ENCODE peak calls at places on chromosomes 16 and 17, in ten cellular contexts. Z is endothelial cell of umbilical vein, K is Panc1, V is breast epithelium, S is HCT116, R is sigmoid colon, E is stomach, A is GM23338, T is prostate gland, G is K562. I is an unnamed sample.

GRCh38 chr17:81388612-81389367 is 6.5 kb upstream of the BAHCC1 start:
- DNase-seq in Z (no peak), K (no peak), V (no peak), S (no peak), R (no peak), E (no peak), A (peak), T (no peak), G (no peak), I (no peak)

GRCh38 chr17:21815352-21816063 is 123.2 kb downstream of the KCNJ18 start:
- DNase-seq in Z (no peak), K (no peak), V (no peak), S (no peak), R (no peak), E (no peak), A (no peak), T (no peak), G (no peak), I (no peak)

GRCh38 chr16:3767333-3767977 is 50.1 kb upstream of the TRAP1 start:
- DNase-seq in Z (no peak), K (no peak), V (no peak), S (no peak), R (no peak), E (no peak), A (no peak), T (no peak), G (no peak), I (no peak)

GRCh38 chr17:58054641-58055040 is 28.6 kb upstream of the DYNLL2 start:
- DNase-seq in Z (no peak), K (no peak), V (no peak), S (no peak), R (no peak), E (no peak), A (no peak), T (no peak), G (no peak), I (no peak)

GRCh38 chr16:68335175-68335574 is 24.4 kb downstream of the PRMT7 start:
- DNase-seq in Z (no peak), K (no peak), V (no peak), S (no peak), R (no peak), E (no peak), A (no peak), T (no peak), G (no peak), I (no peak)

GRCh38 chr17:8997994-8998628 is 23.2 kb upstream of the NTN1 start:
- DNase-seq in Z (peak), K (peak), V (peak), S (peak), R (no peak), E (peak), A (peak), T (no peak), G (peak), I (peak)

GRCh38 chr17:1241904-1242303 is 28.3 kb upstream of the BHLHA9 start:
- DNase-seq in Z (no peak), K (no peak), V (no peak), S (no peak), R (peak), E (no peak), A (no peak), T (peak), G (no peak), I (peak)

GRCh38 chr17:17435323-17435722 is 41.5 kb upstream of the MED9 start:
- DNase-seq in Z (peak), K (no peak), V (no peak), S (no peak), R (no peak), E (no peak), A (no peak), T (no peak), G (no peak), I (no peak)

GRCh38 chr17:34721326-34721725 is 141.9 kb downstream of the TMEM132E start:
- DNase-seq in Z (no peak), K (peak), V (no peak), S (peak), R (no peak), E (no peak), A (no peak), T (peak), G (no peak), I (no peak)

GRCh38 chr17:6684460-6684783 is 28.7 kb downstream of the SLC13A5 start:
- DNase-seq in Z (no peak), K (no peak), V (no peak), S (no peak), R (no peak), E (no peak), A (no peak), T (no peak), G (no peak), I (no peak)
- TF ChIP-seq POLR2AphosphoS5 in Z (no peak), K (no peak), V (no peak), S (no peak), R (no peak), E (no peak), A (no peak), T (no peak), G (no peak), I (no peak)

DNA sequence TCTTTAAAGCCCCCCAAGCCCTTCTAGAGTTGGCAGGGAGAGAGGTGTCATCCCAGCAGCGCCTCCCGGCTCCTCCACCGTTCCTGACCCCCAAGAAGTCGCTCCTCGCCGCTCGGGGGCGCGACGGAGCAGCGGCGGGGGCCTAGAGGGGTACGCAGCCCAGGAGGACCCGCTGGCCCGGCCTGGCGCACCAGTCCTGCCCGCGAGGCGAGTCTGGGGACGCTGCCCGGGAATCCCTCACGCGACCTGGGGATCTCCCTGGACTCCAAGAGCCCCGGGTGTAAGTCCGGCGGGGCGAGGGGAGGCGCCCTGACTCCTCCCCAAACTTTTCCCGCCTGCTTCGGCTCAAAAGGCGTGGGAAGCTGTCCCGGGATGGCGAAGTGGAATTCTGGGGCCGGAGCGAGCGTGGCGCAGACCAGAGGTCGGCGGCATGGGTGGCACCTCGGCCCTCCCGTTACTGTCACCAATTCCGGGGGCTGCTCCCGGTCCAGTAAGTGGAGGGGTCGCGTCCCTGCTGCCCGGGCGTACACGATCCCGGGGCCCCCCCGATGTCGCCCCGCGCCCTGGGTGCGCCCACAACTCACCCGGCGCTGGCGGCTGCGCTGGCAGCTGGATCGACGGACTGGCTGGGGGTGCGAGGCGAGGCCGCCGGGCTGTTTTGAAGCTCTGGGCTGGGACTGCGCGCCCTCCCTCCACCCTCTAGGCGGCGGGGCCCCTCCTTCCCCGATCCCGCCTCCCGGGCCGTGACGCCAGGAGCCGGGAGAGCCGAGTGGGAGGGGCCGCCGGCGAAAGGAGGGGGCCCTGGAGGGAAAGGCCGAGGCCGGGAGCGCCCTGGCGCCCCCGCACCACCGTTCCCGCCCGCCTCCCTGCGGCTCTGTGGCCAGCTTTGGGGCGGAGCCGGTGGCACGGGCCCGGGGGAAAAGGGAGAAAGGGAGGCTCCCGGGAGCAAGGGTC is at the start of gene EMP2:
- DNase-seq in Z (peak), K (no peak), V (peak), S (peak), R (peak), E (peak), A (peak), T (peak), G (peak), I (no peak)
- TF ChIP-seq CTCF in Z (peak), K (peak), V (peak), S (peak), R (peak), E (no peak), A (peak), T (peak), G (peak), I (no peak)

DNA sequence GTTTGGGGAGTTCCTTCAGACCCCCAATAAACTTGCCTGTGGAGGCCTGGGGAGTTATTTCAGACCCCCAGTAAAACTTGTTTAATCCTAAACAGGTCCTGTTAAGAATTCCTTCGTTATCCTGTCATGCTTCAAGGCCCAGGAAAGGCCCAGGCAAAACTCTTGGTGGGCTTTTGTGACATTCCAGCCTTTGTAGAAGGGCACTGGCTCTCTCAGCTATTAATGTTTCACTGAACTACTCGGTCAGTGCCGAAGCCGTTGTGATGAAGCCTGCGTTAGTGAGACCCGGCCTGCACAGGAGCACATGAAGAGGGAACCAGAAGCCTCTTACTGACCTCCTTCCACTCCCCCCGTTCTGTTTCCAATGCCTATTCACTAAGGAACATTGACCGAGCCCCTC is 47.5 kb upstream of the PLCG2 start:
- DNase-seq in Z (no peak), K (no peak), V (no peak), S (no peak), R (no peak), E (no peak), A (no peak), T (no peak), G (no peak), I (no peak)
- TF ChIP-seq POLR2AphosphoS5 in Z (no peak), K (no peak), V (no peak), S (no peak), R (no peak), E (no peak), A (no peak), T (no peak), G (no peak), I (no peak)

GRCh38 chr16:67284699-67285646 is 5.6 kb downstream of the PLEKHG4 start:
- DNase-seq in Z (peak), K (no peak), V (peak), S (no peak), R (no peak), E (peak), A (peak), T (peak), G (peak), I (no peak)
- TF ChIP-seq CTCF in Z (peak), K (peak), V (peak), S (peak), R (no peak), E (no peak), A (peak), T (no peak), G (peak), I (no peak)

GRCh38 chr17:16434662-16435061 is 19.3 kb downstream of the TRPV2 start:
- DNase-seq in Z (no peak), K (no peak), V (no peak), S (no peak), R (no peak), E (no peak), A (peak), T (no peak), G (no peak), I (no peak)
- TF ChIP-seq POLR2AphosphoS5 in Z (no peak), K (no peak), V (no peak), S (no peak), R (no peak), E (no peak), A (no peak), T (no peak), G (no peak), I (no peak)

DNA sequence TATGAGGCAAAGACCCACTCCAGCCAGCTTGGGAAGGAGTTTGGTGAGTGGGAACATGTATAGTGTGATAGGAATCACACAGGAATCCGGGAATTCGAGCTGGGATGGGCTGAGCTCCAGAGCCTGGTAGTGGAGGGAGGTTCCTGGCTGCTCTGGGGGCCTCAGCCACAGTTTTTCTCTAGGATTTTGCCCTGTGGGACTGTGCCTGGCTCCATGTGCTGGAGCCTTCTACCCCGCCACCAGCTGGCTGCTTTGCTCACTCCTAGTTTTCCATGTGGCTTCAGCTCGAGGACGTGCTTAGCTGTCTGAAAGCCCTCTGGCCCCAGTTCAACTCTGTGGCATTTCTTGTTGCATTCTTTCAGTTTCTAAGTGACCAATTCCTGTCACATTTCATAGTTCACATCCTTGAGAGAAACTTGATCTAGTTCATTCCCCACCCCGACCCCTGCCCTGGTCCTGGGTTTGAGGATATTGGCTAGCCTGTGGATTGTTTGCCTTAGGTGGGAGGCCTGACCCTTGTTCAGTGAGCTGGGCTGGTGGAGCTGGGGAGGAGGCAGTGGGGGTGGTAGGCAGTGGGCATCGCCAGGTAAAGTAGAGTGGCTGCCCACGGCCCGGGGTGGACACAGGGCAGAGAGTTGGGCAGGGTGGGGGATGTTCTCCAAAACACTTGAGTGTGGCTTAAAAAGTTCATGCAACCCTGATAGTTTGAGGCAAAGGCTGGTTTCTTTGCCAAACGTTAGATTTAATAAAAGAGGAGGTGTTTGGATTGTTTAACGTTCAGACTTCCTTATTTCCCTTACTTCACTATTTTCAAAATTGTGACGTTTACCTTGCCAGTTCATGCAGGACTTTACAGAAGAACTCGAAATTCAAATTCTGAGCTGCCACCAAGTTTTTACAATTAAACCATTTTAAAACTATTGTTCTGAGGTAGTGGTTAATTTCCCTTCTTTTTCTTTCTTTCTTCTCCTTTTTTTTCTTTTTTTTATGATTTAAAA is 5.2 kb downstream of the SEC14L1 start:
- DNase-seq in Z (peak), K (no peak), V (no peak), S (no peak), R (peak), E (peak), A (peak), T (peak), G (no peak), I (no peak)
- TF ChIP-seq CTCF in Z (no peak), K (no peak), V (no peak), S (no peak), R (no peak), E (no peak), A (no peak), T (no peak), G (no peak), I (no peak)

GRCh38 chr16:8807189-8807588 is 9.6 kb downstream of the PMM2 start:
- DNase-seq in Z (no peak), K (no peak), V (no peak), S (no peak), R (no peak), E (no peak), A (no peak), T (no peak), G (no peak), I (no peak)
- TF ChIP-seq POLR2AphosphoS5 in Z (no peak), K (no peak), V (no peak), S (no peak), R (no peak), E (no peak), A (no peak), T (no peak), G (no peak), I (no peak)

GRCh38 chr17:56231693-56232092 is 78.4 kb downstream of the ANKFN1 start:
- DNase-seq in Z (no peak), K (no peak), V (no peak), S (no peak), R (no peak), E (no peak), A (peak), T (no peak), G (no peak), I (no peak)
- TF ChIP-seq CTCF in Z (no peak), K (no peak), V (no peak), S (peak), R (no peak), E (no peak), A (peak), T (no peak), G (no peak), I (no peak)